ENCODE peak calls at places on chromosome 1, in eight cellular contexts. One of them, this sample, is unnamed.

GRCh38 chr1:44377925-44378784 is 23.1 kb upstream of the ERI3 start:
- DNase-seq in endothelial cell: peak
- DNase-seq in lower lobe of right lung: peak
- DNase-seq in cardiac fibroblast: peak
- DNase-seq in colonic mucosa: peak
- DNase-seq in WERI-Rb-1: peak
- DNase-seq in heart right ventricle: peak
- DNase-seq in kidney: no peak
- DNase-seq in this sample: peak

GRCh38 chr1:153663211-153663610 is 4.7 kb downstream of the SNAPIN start:
- DNase-seq in endothelial cell: no peak
- DNase-seq in lower lobe of right lung: no peak
- DNase-seq in cardiac fibroblast: peak
- DNase-seq in colonic mucosa: no peak
- DNase-seq in WERI-Rb-1: no peak
- DNase-seq in heart right ventricle: no peak
- DNase-seq in kidney: no peak
- DNase-seq in this sample: no peak

GRCh38 chr1:189269011-189269410 is 1208.7 kb downstream of the BRINP3 start:
- DNase-seq in endothelial cell: no peak
- DNase-seq in lower lobe of right lung: no peak
- DNase-seq in cardiac fibroblast: peak
- DNase-seq in colonic mucosa: no peak
- DNase-seq in WERI-Rb-1: no peak
- DNase-seq in heart right ventricle: no peak
- DNase-seq in kidney: no peak
- DNase-seq in this sample: no peak

GRCh38 chr1:18232052-18232451 is 124.5 kb downstream of the IGSF21 start:
- DNase-seq in endothelial cell: no peak
- DNase-seq in lower lobe of right lung: no peak
- DNase-seq in cardiac fibroblast: no peak
- DNase-seq in colonic mucosa: no peak
- DNase-seq in WERI-Rb-1: no peak
- DNase-seq in heart right ventricle: no peak
- DNase-seq in kidney: no peak
- DNase-seq in this sample: no peak

GRCh38 chr1:62436466-62437272 is at the start of gene USP1:
- DNase-seq in endothelial cell: peak
- DNase-seq in lower lobe of right lung: peak
- DNase-seq in cardiac fibroblast: peak
- DNase-seq in colonic mucosa: peak
- DNase-seq in WERI-Rb-1: peak
- DNase-seq in heart right ventricle: peak
- DNase-seq in kidney: peak
- DNase-seq in this sample: peak

GRCh38 chr1:89545264-89546038 is 20.8 kb downstream of the LRRC8B start:
- DNase-seq in endothelial cell: no peak
- DNase-seq in lower lobe of right lung: no peak
- DNase-seq in cardiac fibroblast: peak
- DNase-seq in colonic mucosa: no peak
- DNase-seq in WERI-Rb-1: no peak
- DNase-seq in heart right ventricle: no peak
- DNase-seq in kidney: no peak
- DNase-seq in this sample: no peak

GRCh38 chr1:206839857-206840256 is 25.6 kb upstream of the IL20 start:
- DNase-seq in endothelial cell: no peak
- DNase-seq in lower lobe of right lung: no peak
- DNase-seq in cardiac fibroblast: peak
- DNase-seq in colonic mucosa: no peak
- DNase-seq in WERI-Rb-1: no peak
- DNase-seq in heart right ventricle: no peak
- DNase-seq in kidney: peak
- DNase-seq in this sample: no peak

GRCh38 chr1:53172751-53173498 is 23.7 kb upstream of the CPT2 start:
- DNase-seq in endothelial cell: no peak
- DNase-seq in lower lobe of right lung: no peak
- DNase-seq in cardiac fibroblast: peak
- DNase-seq in colonic mucosa: peak
- DNase-seq in WERI-Rb-1: peak
- DNase-seq in heart right ventricle: no peak
- DNase-seq in kidney: no peak
- DNase-seq in this sample: no peak

GRCh38 chr1:117653732-117654484 is 48.1 kb downstream of the TENT5C start:
- DNase-seq in endothelial cell: no peak
- DNase-seq in lower lobe of right lung: no peak
- DNase-seq in cardiac fibroblast: peak
- DNase-seq in colonic mucosa: no peak
- DNase-seq in WERI-Rb-1: no peak
- DNase-seq in heart right ventricle: no peak
- DNase-seq in kidney: no peak
- DNase-seq in this sample: no peak

GRCh38 chr1:22930235-22930912 is 42.3 kb downstream of the LACTBL1 start:
- DNase-seq in endothelial cell: peak
- DNase-seq in lower lobe of right lung: peak
- DNase-seq in cardiac fibroblast: peak
- DNase-seq in colonic mucosa: peak
- DNase-seq in WERI-Rb-1: peak
- DNase-seq in heart right ventricle: peak
- DNase-seq in kidney: no peak
- DNase-seq in this sample: peak

GRCh38 chr1:19398309-19398760 is 86.2 kb downstream of the SLC66A1 start:
- DNase-seq in endothelial cell: no peak
- DNase-seq in lower lobe of right lung: no peak
- DNase-seq in cardiac fibroblast: peak
- DNase-seq in colonic mucosa: no peak
- DNase-seq in WERI-Rb-1: no peak
- DNase-seq in heart right ventricle: no peak
- DNase-seq in kidney: no peak
- DNase-seq in this sample: no peak

GRCh38 chr1:30111431-30111830 is 612.0 kb downstream of the MATN1 start:
- DNase-seq in endothelial cell: peak
- DNase-seq in lower lobe of right lung: no peak
- DNase-seq in cardiac fibroblast: peak
- DNase-seq in colonic mucosa: peak
- DNase-seq in WERI-Rb-1: peak
- DNase-seq in heart right ventricle: peak
- DNase-seq in kidney: peak
- DNase-seq in this sample: peak

GRCh38 chr1:74681449-74681848 is 7.9 kb upstream of the ERICH3 start:
- DNase-seq in endothelial cell: no peak
- DNase-seq in lower lobe of right lung: no peak
- DNase-seq in cardiac fibroblast: no peak
- DNase-seq in colonic mucosa: no peak
- DNase-seq in WERI-Rb-1: no peak
- DNase-seq in heart right ventricle: no peak
- DNase-seq in kidney: no peak
- DNase-seq in this sample: no peak

GRCh38 chr1:23585321-23586022 is 26.2 kb upstream of the ID3 start:
- DNase-seq in endothelial cell: no peak
- DNase-seq in lower lobe of right lung: no peak
- DNase-seq in cardiac fibroblast: peak
- DNase-seq in colonic mucosa: no peak
- DNase-seq in WERI-Rb-1: no peak
- DNase-seq in heart right ventricle: no peak
- DNase-seq in kidney: no peak
- DNase-seq in this sample: no peak

GRCh38 chr1:175319112-175319911 is 126.7 kb upstream of the KIAA0040 start:
- DNase-seq in endothelial cell: peak
- DNase-seq in lower lobe of right lung: peak
- DNase-seq in cardiac fibroblast: peak
- DNase-seq in colonic mucosa: peak
- DNase-seq in WERI-Rb-1: peak
- DNase-seq in heart right ventricle: peak
- DNase-seq in kidney: peak
- DNase-seq in this sample: peak

GRCh38 chr1:244393604-244394176 is 58.0 kb downstream of the ADSS2 start:
- DNase-seq in endothelial cell: no peak
- DNase-seq in lower lobe of right lung: no peak
- DNase-seq in cardiac fibroblast: no peak
- DNase-seq in colonic mucosa: no peak
- DNase-seq in WERI-Rb-1: no peak
- DNase-seq in heart right ventricle: no peak
- DNase-seq in kidney: no peak
- DNase-seq in this sample: no peak

GRCh38 chr1:48680411-48681035 is 96.2 kb downstream of the BEND5 start:
- DNase-seq in endothelial cell: no peak
- DNase-seq in lower lobe of right lung: no peak
- DNase-seq in cardiac fibroblast: no peak
- DNase-seq in colonic mucosa: no peak
- DNase-seq in WERI-Rb-1: no peak
- DNase-seq in heart right ventricle: no peak
- DNase-seq in kidney: no peak
- DNase-seq in this sample: no peak
- TF ChIP-seq CTCF in endothelial cell: no peak
- TF ChIP-seq CTCF in lower lobe of right lung: no peak
- TF ChIP-seq CTCF in cardiac fibroblast: no peak
- TF ChIP-seq CTCF in colonic mucosa: no peak
- TF ChIP-seq CTCF in WERI-Rb-1: peak
- TF ChIP-seq CTCF in heart right ventricle: no peak
- TF ChIP-seq CTCF in kidney: no peak
- TF ChIP-seq CTCF in this sample: no peak

GRCh38 chr1:245779797-245780529 is 625.2 kb downstream of the KIF26B start:
- DNase-seq in endothelial cell: no peak
- DNase-seq in lower lobe of right lung: no peak
- DNase-seq in cardiac fibroblast: no peak
- DNase-seq in colonic mucosa: no peak
- DNase-seq in WERI-Rb-1: no peak
- DNase-seq in heart right ventricle: no peak
- DNase-seq in kidney: no peak
- DNase-seq in this sample: no peak
- TF ChIP-seq CTCF in endothelial cell: peak
- TF ChIP-seq CTCF in lower lobe of right lung: no peak
- TF ChIP-seq CTCF in cardiac fibroblast: peak
- TF ChIP-seq CTCF in colonic mucosa: no peak
- TF ChIP-seq CTCF in WERI-Rb-1: no peak
- TF ChIP-seq CTCF in heart right ventricle: no peak
- TF ChIP-seq CTCF in kidney: no peak
- TF ChIP-seq CTCF in this sample: no peak

DNA sequence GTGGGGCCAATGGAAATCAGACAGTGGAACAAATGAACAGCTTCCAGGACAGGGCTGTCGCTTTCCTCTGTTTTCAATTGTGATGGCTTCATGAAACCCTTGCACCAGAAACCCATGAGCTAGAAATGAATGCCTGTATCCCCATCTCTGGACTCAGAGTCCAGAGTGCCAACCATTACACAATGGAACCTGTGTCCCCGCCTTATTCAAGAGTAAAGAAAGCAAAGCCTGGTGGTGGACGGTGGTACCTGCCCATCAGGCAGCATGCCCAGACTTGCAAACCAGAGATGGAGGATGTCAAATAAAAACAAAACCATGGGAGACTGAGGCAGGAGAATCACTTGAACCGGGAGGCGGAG is 4.4 kb upstream of the CAPN2 start:
- DNase-seq in endothelial cell: no peak
- DNase-seq in lower lobe of right lung: no peak
- DNase-seq in cardiac fibroblast: no peak
- DNase-seq in colonic mucosa: no peak
- DNase-seq in WERI-Rb-1: no peak
- DNase-seq in heart right ventricle: no peak
- DNase-seq in kidney: no peak
- DNase-seq in this sample: no peak
- TF ChIP-seq CTCF in endothelial cell: no peak
- TF ChIP-seq CTCF in lower lobe of right lung: peak
- TF ChIP-seq CTCF in cardiac fibroblast: peak
- TF ChIP-seq CTCF in colonic mucosa: no peak
- TF ChIP-seq CTCF in WERI-Rb-1: no peak
- TF ChIP-seq CTCF in heart right ventricle: no peak
- TF ChIP-seq CTCF in kidney: peak
- TF ChIP-seq CTCF in this sample: no peak

GRCh38 chr1:93681549-93682412 is at the start of gene BCAR3:
- DNase-seq in endothelial cell: peak
- DNase-seq in lower lobe of right lung: peak
- DNase-seq in cardiac fibroblast: peak
- DNase-seq in colonic mucosa: peak
- DNase-seq in WERI-Rb-1: peak
- DNase-seq in heart right ventricle: peak
- DNase-seq in kidney: peak
- DNase-seq in this sample: peak
- TF ChIP-seq CTCF in endothelial cell: no peak
- TF ChIP-seq CTCF in lower lobe of right lung: peak
- TF ChIP-seq CTCF in cardiac fibroblast: peak
- TF ChIP-seq CTCF in colonic mucosa: no peak
- TF ChIP-seq CTCF in WERI-Rb-1: peak
- TF ChIP-seq CTCF in heart right ventricle: peak
- TF ChIP-seq CTCF in kidney: peak
- TF ChIP-seq CTCF in this sample: no peak

DNA sequence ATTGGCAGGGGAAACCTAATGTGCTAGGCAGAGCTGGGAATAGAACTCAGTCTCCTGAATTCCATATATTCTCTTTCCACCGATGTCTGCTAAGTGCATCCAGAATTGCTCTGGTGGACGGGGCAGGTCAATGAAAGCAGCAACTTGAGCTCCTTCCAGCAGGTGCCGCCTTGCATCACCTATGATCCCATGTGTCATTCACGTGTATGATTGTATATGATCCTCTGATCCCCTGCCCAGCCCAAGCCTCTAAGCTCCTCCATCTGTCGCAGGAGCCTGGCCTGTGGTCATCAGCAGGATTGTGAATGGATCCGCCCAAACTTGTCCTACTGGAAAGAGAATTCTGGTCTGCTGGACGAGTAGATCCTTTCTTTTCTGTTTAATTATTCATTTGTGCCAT is 13.1 kb downstream of the ACTA1 start:
- DNase-seq in endothelial cell: no peak
- DNase-seq in lower lobe of right lung: no peak
- DNase-seq in cardiac fibroblast: no peak
- DNase-seq in colonic mucosa: no peak
- DNase-seq in WERI-Rb-1: peak
- DNase-seq in heart right ventricle: no peak
- DNase-seq in kidney: no peak
- DNase-seq in this sample: no peak
- TF ChIP-seq CTCF in endothelial cell: no peak
- TF ChIP-seq CTCF in lower lobe of right lung: no peak
- TF ChIP-seq CTCF in cardiac fibroblast: no peak
- TF ChIP-seq CTCF in colonic mucosa: no peak
- TF ChIP-seq CTCF in WERI-Rb-1: peak
- TF ChIP-seq CTCF in heart right ventricle: no peak
- TF ChIP-seq CTCF in kidney: no peak
- TF ChIP-seq CTCF in this sample: no peak

GRCh38 chr1:109295712-109296415 is 10.9 kb downstream of the MYBPHL start:
- DNase-seq in endothelial cell: no peak
- DNase-seq in lower lobe of right lung: no peak
- DNase-seq in cardiac fibroblast: no peak
- DNase-seq in colonic mucosa: no peak
- DNase-seq in WERI-Rb-1: peak
- DNase-seq in heart right ventricle: no peak
- DNase-seq in kidney: no peak
- DNase-seq in this sample: no peak
- TF ChIP-seq CTCF in endothelial cell: no peak
- TF ChIP-seq CTCF in lower lobe of right lung: no peak
- TF ChIP-seq CTCF in cardiac fibroblast: no peak
- TF ChIP-seq CTCF in colonic mucosa: no peak
- TF ChIP-seq CTCF in WERI-Rb-1: peak
- TF ChIP-seq CTCF in heart right ventricle: no peak
- TF ChIP-seq CTCF in kidney: no peak
- TF ChIP-seq CTCF in this sample: no peak